ENCODE peak calls at places on chromosomes 1 and 21, in six cellular contexts. One of them, this sample, is unnamed.

GRCh38 chr1:79129914-79130313 is 123.4 kb upstream of the ADGRL4 start:
- DNase-seq in fibroblast of pulmonary artery: no peak
- DNase-seq in skeletal muscle cell: no peak
- DNase-seq in NCI-H524 treated with DMSO at 0.1 percent for 48 hours: no peak
- DNase-seq in ovary: no peak
- DNase-seq in cardiac muscle cell: no peak
- DNase-seq in this sample: no peak

GRCh38 chr1:202170726-202171125 is 10.3 kb upstream of the PTPN7 start:
- DNase-seq in fibroblast of pulmonary artery: no peak
- DNase-seq in skeletal muscle cell: no peak
- DNase-seq in NCI-H524 treated with DMSO at 0.1 percent for 48 hours: peak; percentile 57
- DNase-seq in ovary: no peak
- DNase-seq in cardiac muscle cell: no peak
- DNase-seq in this sample: no peak

GRCh38 chr1:230793463-230793745 is 46.2 kb downstream of the CAPN9 start:
- DNase-seq in fibroblast of pulmonary artery: no peak
- DNase-seq in skeletal muscle cell: no peak
- DNase-seq in NCI-H524 treated with DMSO at 0.1 percent for 48 hours: no peak
- DNase-seq in ovary: no peak
- DNase-seq in cardiac muscle cell: no peak
- DNase-seq in this sample: no peak

GRCh38 chr1:51504806-51505525 is 14.1 kb downstream of the EPS15 start:
- DNase-seq in fibroblast of pulmonary artery: no peak
- DNase-seq in skeletal muscle cell: no peak
- DNase-seq in NCI-H524 treated with DMSO at 0.1 percent for 48 hours: no peak
- DNase-seq in ovary: no peak
- DNase-seq in cardiac muscle cell: no peak
- DNase-seq in this sample: no peak

GRCh38 chr1:55579332-55579996 is 364.3 kb upstream of the USP24 start:
- DNase-seq in fibroblast of pulmonary artery: no peak
- DNase-seq in skeletal muscle cell: no peak
- DNase-seq in NCI-H524 treated with DMSO at 0.1 percent for 48 hours: no peak
- DNase-seq in ovary: no peak
- DNase-seq in cardiac muscle cell: no peak
- DNase-seq in this sample: no peak

GRCh38 chr1:18676431-18676830 is 45.8 kb downstream of the PAX7 start:
- DNase-seq in fibroblast of pulmonary artery: no peak
- DNase-seq in skeletal muscle cell: no peak
- DNase-seq in NCI-H524 treated with DMSO at 0.1 percent for 48 hours: no peak
- DNase-seq in ovary: no peak
- DNase-seq in cardiac muscle cell: no peak
- DNase-seq in this sample: no peak

GRCh38 chr21:38982096-38982495 is 176.4 kb downstream of the ETS2 start:
- DNase-seq in fibroblast of pulmonary artery: peak; percentile 45
- DNase-seq in skeletal muscle cell: no peak
- DNase-seq in NCI-H524 treated with DMSO at 0.1 percent for 48 hours: no peak
- DNase-seq in ovary: no peak
- DNase-seq in cardiac muscle cell: peak; percentile 56
- DNase-seq in this sample: no peak

GRCh38 chr21:44935533-44935927 is 4.3 kb upstream of the SLX9 start:
- DNase-seq in fibroblast of pulmonary artery: no peak
- DNase-seq in skeletal muscle cell: no peak
- DNase-seq in NCI-H524 treated with DMSO at 0.1 percent for 48 hours: no peak
- DNase-seq in ovary: no peak
- DNase-seq in cardiac muscle cell: no peak
- DNase-seq in this sample: no peak

GRCh38 chr1:235012436-235013210 is 116.0 kb downstream of the TOMM20 start:
- DNase-seq in fibroblast of pulmonary artery: no peak
- DNase-seq in skeletal muscle cell: no peak
- DNase-seq in NCI-H524 treated with DMSO at 0.1 percent for 48 hours: no peak
- DNase-seq in ovary: no peak
- DNase-seq in cardiac muscle cell: no peak
- DNase-seq in this sample: no peak

GRCh38 chr1:91997607-91998195 is 32.1 kb upstream of the EPHX4 start:
- DNase-seq in fibroblast of pulmonary artery: peak; percentile 78
- DNase-seq in skeletal muscle cell: peak; percentile 14
- DNase-seq in NCI-H524 treated with DMSO at 0.1 percent for 48 hours: no peak
- DNase-seq in ovary: no peak
- DNase-seq in cardiac muscle cell: peak; percentile 75
- DNase-seq in this sample: peak; percentile 23

GRCh38 chr1:84973493-84974334 is 23.2 kb downstream of the MCOLN2 start:
- DNase-seq in fibroblast of pulmonary artery: peak; percentile 46
- DNase-seq in skeletal muscle cell: peak; percentile 31
- DNase-seq in NCI-H524 treated with DMSO at 0.1 percent for 48 hours: no peak
- DNase-seq in ovary: no peak
- DNase-seq in cardiac muscle cell: peak; percentile 57
- DNase-seq in this sample: no peak

GRCh38 chr1:8629241-8630091 is 188.0 kb downstream of the RERE start:
- DNase-seq in fibroblast of pulmonary artery: peak; percentile 39
- DNase-seq in skeletal muscle cell: no peak
- DNase-seq in NCI-H524 treated with DMSO at 0.1 percent for 48 hours: no peak
- DNase-seq in ovary: no peak
- DNase-seq in cardiac muscle cell: peak; percentile 45
- DNase-seq in this sample: no peak

GRCh38 chr21:44024895-44025353 is 12.8 kb downstream of the TRAPPC10 start:
- DNase-seq in fibroblast of pulmonary artery: peak; percentile 79
- DNase-seq in skeletal muscle cell: no peak
- DNase-seq in NCI-H524 treated with DMSO at 0.1 percent for 48 hours: no peak
- DNase-seq in ovary: peak; percentile 52
- DNase-seq in cardiac muscle cell: peak; percentile 83
- DNase-seq in this sample: no peak

GRCh38 chr1:198096390-198096789 is 60.4 kb upstream of the NEK7 start:
- DNase-seq in fibroblast of pulmonary artery: no peak
- DNase-seq in skeletal muscle cell: no peak
- DNase-seq in NCI-H524 treated with DMSO at 0.1 percent for 48 hours: no peak
- DNase-seq in ovary: no peak
- DNase-seq in cardiac muscle cell: no peak
- DNase-seq in this sample: no peak

GRCh38 chr1:165392634-165393571 is 36.4 kb upstream of the LMX1A start:
- DNase-seq in fibroblast of pulmonary artery: peak; percentile 83
- DNase-seq in skeletal muscle cell: peak; percentile 86
- DNase-seq in NCI-H524 treated with DMSO at 0.1 percent for 48 hours: no peak
- DNase-seq in ovary: peak; percentile 66
- DNase-seq in cardiac muscle cell: peak; percentile 95
- DNase-seq in this sample: peak; percentile 71

GRCh38 chr1:97457446-97458089 is 463.3 kb downstream of the DPYD start:
- DNase-seq in fibroblast of pulmonary artery: no peak
- DNase-seq in skeletal muscle cell: no peak
- DNase-seq in NCI-H524 treated with DMSO at 0.1 percent for 48 hours: no peak
- DNase-seq in ovary: no peak
- DNase-seq in cardiac muscle cell: no peak
- DNase-seq in this sample: no peak

GRCh38 chr1:232212248-232212647 is 417.7 kb downstream of the SIPA1L2 start:
- DNase-seq in fibroblast of pulmonary artery: no peak
- DNase-seq in skeletal muscle cell: no peak
- DNase-seq in NCI-H524 treated with DMSO at 0.1 percent for 48 hours: no peak
- DNase-seq in ovary: no peak
- DNase-seq in cardiac muscle cell: no peak
- DNase-seq in this sample: no peak

GRCh38 chr1:8197493-8198282 is 120.2 kb upstream of the SLC45A1 start:
- DNase-seq in fibroblast of pulmonary artery: peak; percentile 94
- DNase-seq in skeletal muscle cell: peak; percentile 89
- DNase-seq in NCI-H524 treated with DMSO at 0.1 percent for 48 hours: no peak
- DNase-seq in ovary: peak; percentile 83
- DNase-seq in cardiac muscle cell: peak; percentile 95
- DNase-seq in this sample: no peak

GRCh38 chr1:93000291-93000690 is 39.0 kb upstream of the DIPK1A start:
- DNase-seq in fibroblast of pulmonary artery: no peak
- DNase-seq in skeletal muscle cell: no peak
- DNase-seq in NCI-H524 treated with DMSO at 0.1 percent for 48 hours: no peak
- DNase-seq in ovary: no peak
- DNase-seq in cardiac muscle cell: no peak
- DNase-seq in this sample: no peak

GRCh38 chr1:240235521-240236288 is 144.0 kb downstream of the FMN2 start:
- DNase-seq in fibroblast of pulmonary artery: peak; percentile 8
- DNase-seq in skeletal muscle cell: peak; percentile 54
- DNase-seq in NCI-H524 treated with DMSO at 0.1 percent for 48 hours: no peak
- DNase-seq in ovary: no peak
- DNase-seq in cardiac muscle cell: peak; percentile 11
- DNase-seq in this sample: no peak

GRCh38 chr1:24708938-24709337 is 36.3 kb upstream of the CLIC4 start:
- DNase-seq in fibroblast of pulmonary artery: no peak
- DNase-seq in skeletal muscle cell: no peak
- DNase-seq in NCI-H524 treated with DMSO at 0.1 percent for 48 hours: no peak
- DNase-seq in ovary: no peak
- DNase-seq in cardiac muscle cell: no peak
- DNase-seq in this sample: no peak

GRCh38 chr1:66527688-66528087 is 6.3 kb upstream of the SGIP1 start:
- DNase-seq in fibroblast of pulmonary artery: peak; percentile 90
- DNase-seq in skeletal muscle cell: no peak
- DNase-seq in NCI-H524 treated with DMSO at 0.1 percent for 48 hours: no peak
- DNase-seq in ovary: no peak
- DNase-seq in cardiac muscle cell: peak; percentile 83
- DNase-seq in this sample: no peak

GRCh38 chr1:117967472-117967871 is 37.9 kb downstream of the WDR3 start:
- DNase-seq in fibroblast of pulmonary artery: peak; percentile 62
- DNase-seq in skeletal muscle cell: peak; percentile 55
- DNase-seq in NCI-H524 treated with DMSO at 0.1 percent for 48 hours: no peak
- DNase-seq in ovary: no peak
- DNase-seq in cardiac muscle cell: peak; percentile 73
- DNase-seq in this sample: no peak

GRCh38 chr1:202283991-202284390 is 57.7 kb downstream of the UBE2T start:
- DNase-seq in fibroblast of pulmonary artery: peak; percentile 72
- DNase-seq in skeletal muscle cell: no peak
- DNase-seq in NCI-H524 treated with DMSO at 0.1 percent for 48 hours: no peak
- DNase-seq in ovary: no peak
- DNase-seq in cardiac muscle cell: peak; percentile 62
- DNase-seq in this sample: no peak

GRCh38 chr1:226988337-226988672 is 48.2 kb downstream of the COQ8A start:
- DNase-seq in fibroblast of pulmonary artery: no peak
- DNase-seq in skeletal muscle cell: no peak
- DNase-seq in NCI-H524 treated with DMSO at 0.1 percent for 48 hours: no peak
- DNase-seq in ovary: no peak
- DNase-seq in cardiac muscle cell: no peak
- DNase-seq in this sample: no peak

GRCh38 chr1:226863446-226863845 is 7.0 kb upstream of the PSEN2 start:
- DNase-seq in fibroblast of pulmonary artery: peak; percentile 43
- DNase-seq in skeletal muscle cell: peak; percentile 39
- DNase-seq in NCI-H524 treated with DMSO at 0.1 percent for 48 hours: no peak
- DNase-seq in ovary: no peak
- DNase-seq in cardiac muscle cell: peak; percentile 49
- DNase-seq in this sample: no peak

GRCh38 chr1:65159801-65160523 is 12.0 kb downstream of the AK4 start:
- DNase-seq in fibroblast of pulmonary artery: no peak
- DNase-seq in skeletal muscle cell: no peak
- DNase-seq in NCI-H524 treated with DMSO at 0.1 percent for 48 hours: no peak
- DNase-seq in ovary: no peak
- DNase-seq in cardiac muscle cell: no peak
- DNase-seq in this sample: no peak

GRCh38 chr21:46149205-46149901 is 6.0 kb downstream of the FTCD start:
- DNase-seq in fibroblast of pulmonary artery: no peak
- DNase-seq in skeletal muscle cell: no peak
- DNase-seq in NCI-H524 treated with DMSO at 0.1 percent for 48 hours: no peak
- DNase-seq in ovary: peak; percentile 5
- DNase-seq in cardiac muscle cell: no peak
- DNase-seq in this sample: no peak

GRCh38 chr1:233042834-233043233 is 92.4 kb downstream of the NTPCR start:
- DNase-seq in fibroblast of pulmonary artery: no peak
- DNase-seq in skeletal muscle cell: no peak
- DNase-seq in NCI-H524 treated with DMSO at 0.1 percent for 48 hours: no peak
- DNase-seq in ovary: no peak
- DNase-seq in cardiac muscle cell: no peak
- DNase-seq in this sample: no peak

GRCh38 chr1:156994277-156994676 is 51.3 kb downstream of the ARHGEF11 start:
- DNase-seq in fibroblast of pulmonary artery: no peak
- DNase-seq in skeletal muscle cell: no peak
- DNase-seq in NCI-H524 treated with DMSO at 0.1 percent for 48 hours: no peak
- DNase-seq in ovary: no peak
- DNase-seq in cardiac muscle cell: no peak
- DNase-seq in this sample: no peak

GRCh38 chr1:164524810-164525209 is 34.2 kb upstream of the PBX1 start:
- DNase-seq in fibroblast of pulmonary artery: peak; percentile 64
- DNase-seq in skeletal muscle cell: no peak
- DNase-seq in NCI-H524 treated with DMSO at 0.1 percent for 48 hours: no peak
- DNase-seq in ovary: no peak
- DNase-seq in cardiac muscle cell: peak; percentile 76
- DNase-seq in this sample: no peak

GRCh38 chr1:183604048-183604808 is 14.0 kb upstream of the NCF2 start:
- DNase-seq in fibroblast of pulmonary artery: peak; percentile 67
- DNase-seq in skeletal muscle cell: peak; percentile 92
- DNase-seq in NCI-H524 treated with DMSO at 0.1 percent for 48 hours: no peak
- DNase-seq in ovary: no peak
- DNase-seq in cardiac muscle cell: peak; percentile 71
- DNase-seq in this sample: no peak

GRCh38 chr1:20732588-20733360 is at the start of gene SH2D5:
- DNase-seq in fibroblast of pulmonary artery: peak; percentile 97
- DNase-seq in skeletal muscle cell: peak; percentile 78
- DNase-seq in NCI-H524 treated with DMSO at 0.1 percent for 48 hours: peak; percentile 58
- DNase-seq in ovary: peak; percentile 85
- DNase-seq in cardiac muscle cell: peak; percentile 95
- DNase-seq in this sample: no peak

GRCh38 chr1:46302091-46303037 is 1.1 kb downstream of the LRRC41 start:
- DNase-seq in fibroblast of pulmonary artery: peak; percentile 58
- DNase-seq in skeletal muscle cell: no peak
- DNase-seq in NCI-H524 treated with DMSO at 0.1 percent for 48 hours: no peak
- DNase-seq in ovary: peak; percentile 51
- DNase-seq in cardiac muscle cell: peak; percentile 65
- DNase-seq in this sample: peak; percentile 47

GRCh38 chr1:154557939-154558609 is 388 bp downstream of the UBE2Q1 start:
- DNase-seq in fibroblast of pulmonary artery: peak; percentile 21
- DNase-seq in skeletal muscle cell: no peak
- DNase-seq in NCI-H524 treated with DMSO at 0.1 percent for 48 hours: no peak
- DNase-seq in ovary: peak; percentile 53
- DNase-seq in cardiac muscle cell: peak; percentile 25
- DNase-seq in this sample: peak; percentile 23

GRCh38 chr1:204104331-204105222 is 31.7 kb downstream of the SOX13 start:
- DNase-seq in fibroblast of pulmonary artery: no peak
- DNase-seq in skeletal muscle cell: no peak
- DNase-seq in NCI-H524 treated with DMSO at 0.1 percent for 48 hours: no peak
- DNase-seq in ovary: no peak
- DNase-seq in cardiac muscle cell: no peak
- DNase-seq in this sample: no peak

GRCh38 chr1:23628951-23629387 is 62.6 kb upstream of the RPL11 start:
- DNase-seq in fibroblast of pulmonary artery: no peak
- DNase-seq in skeletal muscle cell: no peak
- DNase-seq in NCI-H524 treated with DMSO at 0.1 percent for 48 hours: no peak
- DNase-seq in ovary: no peak
- DNase-seq in cardiac muscle cell: no peak
- DNase-seq in this sample: no peak